ENCODE peak calls at places on chromosomes 5 and 9, in ten cellular contexts. K is heart left ventricle, E is lower leg skin, V is A549, Q is uterus, O is Peyer's patch, N is body of pancreas, L is GM12891, R is ovary, W is stomach. B is an unnamed sample.

GRCh38 chr9:111598730-111599091 is 736 bp downstream of the PTGR1 start:
- DNase-seq in K (no peak), E (peak), V (no peak), Q (peak), O (no peak), N (peak), L (no peak), R (peak), W (peak), B (peak)

GRCh38 chr9:82883436-82883835 is 179.5 kb downstream of the RASEF start:
- DNase-seq in K (no peak), E (no peak), V (no peak), Q (no peak), O (no peak), N (no peak), L (no peak), R (no peak), W (no peak), B (no peak)

GRCh38 chr9:133607976-133608375 is 1.2 kb downstream of the FAM163B start:
- DNase-seq in K (no peak), E (no peak), V (no peak), Q (no peak), O (no peak), N (no peak), L (no peak), R (no peak), W (no peak), B (no peak)

GRCh38 chr5:1874820-1875219 is 7.9 kb downstream of the IRX4 start:
- DNase-seq in K (no peak), E (no peak), V (no peak), Q (no peak), O (no peak), N (no peak), L (no peak), R (no peak), W (no peak), B (no peak)

GRCh38 chr9:32045513-32045912 is 338.9 kb upstream of the ACO1 start:
- DNase-seq in K (no peak), E (no peak), V (no peak), Q (no peak), O (no peak), N (no peak), L (no peak), R (no peak), W (no peak), B (no peak)

GRCh38 chr9:88953401-88954029 is 37.8 kb upstream of the S1PR3 start:
- DNase-seq in K (no peak), E (no peak), V (no peak), Q (no peak), O (no peak), N (no peak), L (no peak), R (no peak), W (no peak), B (no peak)

GRCh38 chr5:148739524-148739923 is 85.2 kb upstream of the HTR4 start:
- DNase-seq in K (no peak), E (no peak), V (no peak), Q (no peak), O (no peak), N (no peak), L (no peak), R (no peak), W (no peak), B (no peak)

GRCh38 chr9:130186839-130187522 is 14.8 kb downstream of the NCS1 start:
- DNase-seq in K (no peak), E (no peak), V (peak), Q (peak), O (peak), N (peak), L (no peak), R (peak), W (peak), B (peak)

GRCh38 chr5:147208134-147208533 is 26.7 kb upstream of the STK32A start:
- DNase-seq in K (no peak), E (no peak), V (no peak), Q (no peak), O (no peak), N (no peak), L (no peak), R (no peak), W (no peak), B (no peak)

GRCh38 chr5:150320048-150320555 is 17.4 kb upstream of the ARSI start:
- DNase-seq in K (peak), E (peak), V (peak), Q (peak), O (no peak), N (peak), L (no peak), R (peak), W (peak), B (no peak)

GRCh38 chr5:79508354-79508753 is 5.6 kb downstream of the HOMER1 start:
- DNase-seq in K (no peak), E (no peak), V (no peak), Q (no peak), O (no peak), N (no peak), L (no peak), R (no peak), W (no peak), B (no peak)

GRCh38 chr5:136021016-136021405 is 7.8 kb upstream of the TGFBI start:
- DNase-seq in K (no peak), E (no peak), V (peak), Q (no peak), O (no peak), N (no peak), L (no peak), R (no peak), W (no peak), B (no peak)

GRCh38 chr9:98318834-98319478 is 63.5 kb upstream of the TBC1D2 start:
- DNase-seq in K (no peak), E (no peak), V (peak), Q (no peak), O (no peak), N (no peak), L (no peak), R (no peak), W (no peak), B (no peak)

GRCh38 chr9:89477811-89478583 is 19.9 kb downstream of the SEMA4D start:
- DNase-seq in K (no peak), E (no peak), V (no peak), Q (peak), O (peak), N (peak), L (no peak), R (peak), W (peak), B (peak)

GRCh38 chr9:109132473-109133095 is 12.8 kb upstream of the TMEM245 start:
- DNase-seq in K (no peak), E (no peak), V (no peak), Q (no peak), O (no peak), N (no peak), L (no peak), R (no peak), W (no peak), B (peak)

GRCh38 chr5:57778528-57779175 is 296.0 kb upstream of the ACTBL2 start:
- DNase-seq in K (no peak), E (no peak), V (peak), Q (no peak), O (no peak), N (no peak), L (no peak), R (no peak), W (no peak), B (no peak)
- TF ChIP-seq POLR2A in K (no peak), E (no peak), V (no peak), Q (no peak), O (no peak), N (no peak), L (no peak), R (no peak), W (no peak), B (no peak)

GRCh38 chr5:95735436-95735835 is 4.3 kb downstream of the RHOBTB3 start:
- DNase-seq in K (no peak), E (no peak), V (no peak), Q (no peak), O (no peak), N (no peak), L (no peak), R (no peak), W (no peak), B (no peak)

GRCh38 chr5:95734156-95734555 is 3.0 kb downstream of the RHOBTB3 start:
- DNase-seq in K (no peak), E (no peak), V (no peak), Q (no peak), O (no peak), N (no peak), L (no peak), R (peak), W (no peak), B (no peak)

GRCh38 chr5:95731571-95732554 is 727 bp downstream of the RHOBTB3 start:
- DNase-seq in K (peak), E (peak), V (peak), Q (peak), O (peak), N (peak), L (no peak), R (peak), W (peak), B (peak)

GRCh38 chr5:95733100-95733499 is 2.0 kb downstream of the RHOBTB3 start:
- DNase-seq in K (no peak), E (no peak), V (no peak), Q (no peak), O (no peak), N (no peak), L (no peak), R (no peak), W (no peak), B (no peak)

DNA sequence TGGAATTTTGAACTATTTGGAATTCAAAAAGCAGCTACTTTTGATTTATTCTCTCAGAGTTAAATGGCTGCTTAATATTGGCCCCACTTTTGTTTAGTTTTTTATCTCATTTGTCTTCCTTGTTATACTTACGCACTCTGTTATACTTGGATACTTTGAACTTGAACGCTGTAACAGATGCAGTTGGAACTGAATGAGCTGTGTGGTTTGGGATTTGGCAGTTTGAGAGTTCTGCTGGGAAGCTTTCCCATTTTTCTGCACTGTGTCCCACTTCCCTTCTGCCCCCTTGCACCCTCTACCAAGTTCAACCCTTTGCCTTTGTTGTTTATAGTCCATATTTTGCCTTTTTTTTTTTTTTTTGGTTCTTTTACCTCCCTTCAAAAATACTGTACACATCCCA is 3.8 kb downstream of the RHOBTB3 start:
- DNase-seq in K (peak), E (no peak), V (no peak), Q (no peak), O (no peak), N (no peak), L (no peak), R (no peak), W (no peak), B (no peak)
- TF ChIP-seq POLR2A in K (no peak), E (no peak), V (no peak), Q (no peak), O (no peak), N (no peak), L (no peak), R (no peak), W (no peak), B (no peak)

DNA sequence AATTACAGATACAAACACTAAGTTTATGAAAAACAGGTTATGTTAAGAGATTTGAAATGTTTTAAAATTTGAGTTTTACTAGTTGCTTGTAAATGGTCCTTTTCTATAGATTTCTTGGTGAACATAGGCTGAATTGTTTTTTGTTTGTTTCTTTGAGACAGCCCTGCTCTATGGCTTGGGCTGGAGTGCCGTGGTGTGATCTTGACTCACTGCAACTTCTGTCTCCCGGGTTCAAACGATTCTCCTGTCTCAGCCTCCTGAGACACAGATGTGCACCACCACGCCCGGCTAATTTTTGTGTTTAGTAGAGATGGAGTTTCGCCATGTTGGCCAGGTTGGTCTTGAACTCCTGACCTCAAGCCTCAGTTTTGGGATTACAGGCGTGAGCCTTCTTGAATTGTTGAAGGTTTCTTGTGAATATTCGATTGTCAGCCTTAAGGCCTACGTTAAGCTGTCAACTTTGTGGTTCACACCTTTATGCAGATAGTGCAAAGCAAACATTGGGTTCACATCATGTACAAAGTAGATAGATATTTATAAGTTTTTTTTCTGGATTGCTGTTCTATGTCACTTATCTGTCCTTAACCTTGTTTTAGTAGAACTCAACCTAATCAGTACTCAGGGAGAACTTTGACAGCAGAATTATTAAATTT is 26.2 kb downstream of the UHRF2 start:
- DNase-seq in K (no peak), E (no peak), V (no peak), Q (no peak), O (no peak), N (no peak), L (no peak), R (no peak), W (no peak), B (no peak)
- TF ChIP-seq POLR2A in K (no peak), E (no peak), V (no peak), Q (no peak), O (no peak), N (no peak), L (no peak), R (no peak), W (no peak), B (no peak)

DNA sequence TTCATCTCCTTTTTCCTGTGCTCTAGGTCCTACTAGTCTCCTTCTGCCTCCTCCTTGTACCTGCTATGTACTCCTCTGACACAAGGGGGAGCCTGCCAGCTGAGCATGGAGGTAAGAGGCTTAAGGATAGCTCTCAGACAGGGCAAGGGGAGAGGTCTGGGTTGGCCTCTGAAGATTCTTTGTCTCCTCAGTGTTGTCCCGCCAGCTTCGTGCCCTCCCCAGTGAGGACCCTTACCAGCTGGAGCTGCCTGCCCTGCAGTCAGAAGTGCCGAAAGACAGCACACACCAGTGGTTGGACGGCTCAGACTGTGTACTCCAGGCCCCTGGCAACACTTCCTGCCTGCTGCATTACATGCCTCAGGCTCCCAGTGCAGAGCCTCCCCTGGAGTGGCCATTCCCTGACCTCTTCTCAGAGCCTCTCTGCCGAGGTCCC is 3.8 kb downstream of the CREB3 start:
- DNase-seq in K (peak), E (no peak), V (peak), Q (no peak), O (peak), N (peak), L (no peak), R (peak), W (peak), B (peak)
- TF ChIP-seq POLR2A in K (no peak), E (no peak), V (no peak), Q (no peak), O (no peak), N (no peak), L (no peak), R (no peak), W (no peak), B (no peak)

DNA sequence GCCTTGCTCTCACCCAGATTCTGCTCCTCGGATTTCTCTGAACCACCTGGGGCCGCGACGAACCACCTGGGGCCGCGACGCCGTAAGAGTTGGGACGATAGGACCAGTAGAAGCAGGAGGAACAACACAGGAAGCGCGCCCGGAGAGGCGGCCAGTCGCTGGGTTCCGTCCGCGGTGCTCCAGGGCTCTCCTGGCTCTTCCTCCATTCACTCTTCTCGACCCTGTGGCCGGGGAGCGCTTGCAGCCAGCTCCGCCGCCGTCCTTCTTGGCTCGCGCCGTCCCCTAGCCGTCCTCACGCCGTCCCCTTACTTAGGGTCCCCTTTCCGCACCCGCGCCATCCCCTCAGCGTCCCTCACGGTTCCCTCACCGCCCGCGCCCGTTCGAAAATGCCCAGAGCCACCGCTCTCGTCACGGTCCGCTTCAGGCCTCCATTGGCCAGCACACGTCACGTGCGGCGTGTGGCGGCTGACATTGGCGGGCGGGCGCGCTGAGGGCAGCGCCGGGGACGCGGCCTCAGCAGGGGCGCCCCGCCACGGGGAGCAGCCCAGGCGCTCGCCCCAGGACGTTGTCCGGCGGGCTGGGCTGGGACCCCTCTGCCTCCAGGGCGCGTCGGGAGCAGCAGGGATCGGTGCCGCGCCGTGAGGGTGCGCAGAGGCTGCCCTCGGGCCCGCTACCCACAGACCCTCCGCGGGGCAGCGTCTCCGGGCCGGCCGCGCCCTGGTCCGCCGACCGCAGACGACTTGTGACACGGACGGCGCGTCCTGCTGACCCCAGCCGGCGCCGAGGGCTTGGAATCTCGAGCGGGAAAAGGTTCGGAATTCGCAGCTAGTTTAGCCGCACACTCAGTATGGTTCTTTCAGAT is 53.7 kb upstream of the PTPDC1 start:
- DNase-seq in K (peak), E (peak), V (peak), Q (peak), O (peak), N (peak), L (peak), R (peak), W (peak), B (peak)
- TF ChIP-seq POLR2A in K (peak), E (no peak), V (peak), Q (peak), O (peak), N (peak), L (peak), R (peak), W (no peak), B (peak)

GRCh38 chr5:73815631-73816030 is 189.6 kb downstream of the ARHGEF28 start:
- DNase-seq in K (no peak), E (no peak), V (no peak), Q (no peak), O (no peak), N (no peak), L (no peak), R (no peak), W (no peak), B (no peak)

GRCh38 chr5:73816656-73817420 is 190.8 kb downstream of the ARHGEF28 start:
- DNase-seq in K (no peak), E (no peak), V (no peak), Q (no peak), O (no peak), N (no peak), L (no peak), R (no peak), W (no peak), B (no peak)

GRCh38 chr5:73812457-73812856 is 186.5 kb downstream of the ARHGEF28 start:
- DNase-seq in K (no peak), E (no peak), V (no peak), Q (no peak), O (no peak), N (no peak), L (no peak), R (no peak), W (no peak), B (no peak)

GRCh38 chr5:73814234-73814846 is 188.3 kb downstream of the ARHGEF28 start:
- DNase-seq in K (no peak), E (no peak), V (no peak), Q (no peak), O (no peak), N (no peak), L (no peak), R (no peak), W (no peak), B (no peak)

DNA sequence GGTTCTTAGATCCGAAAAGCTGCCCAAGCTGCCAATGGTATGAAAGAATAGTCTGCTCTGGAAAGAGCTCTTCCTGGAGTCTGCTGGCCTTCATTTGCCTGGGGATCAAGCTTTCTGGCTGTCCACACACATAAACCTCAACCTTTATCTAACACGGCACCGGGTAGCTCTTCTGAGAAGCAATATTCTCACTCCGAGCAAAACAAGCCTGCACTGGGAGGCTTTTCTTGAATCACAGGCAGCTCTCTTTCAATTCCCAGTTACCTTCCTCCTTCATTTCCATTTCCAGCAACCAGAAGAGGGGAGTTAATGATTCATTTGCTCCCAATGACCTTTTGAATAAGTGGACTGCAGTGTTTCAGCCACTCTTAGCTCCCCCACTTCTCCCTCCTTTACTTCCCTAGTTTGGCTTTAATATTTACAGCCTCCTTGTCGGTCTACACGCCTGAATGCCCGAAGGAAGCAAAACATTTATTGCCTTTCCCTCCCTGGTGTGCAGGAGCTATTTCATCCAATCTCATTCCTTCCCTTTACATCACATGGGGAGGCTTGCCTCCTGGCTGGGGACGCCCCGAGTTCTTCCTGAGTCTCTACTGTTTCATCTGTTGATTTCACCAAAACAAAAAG is 187.1 kb downstream of the ARHGEF28 start:
- DNase-seq in K (no peak), E (peak), V (peak), Q (peak), O (no peak), N (peak), L (no peak), R (no peak), W (no peak), B (no peak)
- TF ChIP-seq POLR2A in K (no peak), E (no peak), V (no peak), Q (no peak), O (no peak), N (no peak), L (no peak), R (no peak), W (no peak), B (no peak)